ENCODE peak calls at places on chromosomes 2 and 18, in six cellular contexts. N is GM12865, E is mucosa of descending colon, D is AG04450, T is GM13977, U is dorsolateral prefrontal cortex. K is an unnamed sample.

GRCh38 chr2:41867553-41867952 is 180.3 kb upstream of the PKDCC start:
- DNase-seq in N (peak; percentile 12), E (no peak), U (no peak), D (no peak), T (no peak), K (peak; percentile 26)

GRCh38 chr2:159933727-159934049 is 128.7 kb downstream of the PLA2R1 start:
- DNase-seq in D (no peak), E (no peak), U (no peak), N (peak; percentile 80), T (no peak), K (no peak)

GRCh38 chr2:148546270-148546669 is 98.3 kb upstream of the EPC2 start:
- DNase-seq in N (no peak), U (no peak), T (no peak), E (no peak), D (no peak), K (peak; percentile 19)

GRCh38 chr18:23721711-23722479 is 32.6 kb downstream of the LAMA3 start:
- DNase-seq in T (no peak), E (no peak), U (no peak), D (peak; percentile 15), N (no peak), K (peak; percentile 83)

GRCh38 chr2:71743995-71744675 is 290.8 kb downstream of the DYSF start:
- DNase-seq in D (no peak), N (no peak), T (no peak), E (no peak), U (no peak), K (no peak)

GRCh38 chr2:239801404-239802100 is 223.6 kb downstream of the NDUFA10 start:
- DNase-seq in D (no peak), N (no peak), T (no peak), U (peak; percentile 24), E (no peak), K (no peak)

GRCh38 chr2:68660658-68661057 is 17.3 kb downstream of the PROKR1 start:
- DNase-seq in E (no peak), T (no peak), N (no peak), U (no peak), D (no peak), K (no peak)

GRCh38 chr2:191006297-191006696 is 7.7 kb downstream of the STAT1 start:
- DNase-seq in N (no peak), E (no peak), T (no peak), D (no peak), U (no peak), K (no peak)

GRCh38 chr2:1504311-1504750 is 91.1 kb downstream of the TPO start:
- DNase-seq in D (no peak), N (no peak), E (no peak), U (no peak), T (no peak), K (no peak)

GRCh38 chr2:240184198-240184590 is 43.7 kb upstream of the OTOS start:
- DNase-seq in N (no peak), U (no peak), D (no peak), T (no peak), E (no peak), K (no peak)

GRCh38 chr2:240425236-240425615 is 10.2 kb upstream of the GPC1 start:
- DNase-seq in E (no peak), D (no peak), N (no peak), U (no peak), T (no peak), K (no peak)

GRCh38 chr18:76722224-76723061 is 99.9 kb upstream of the ZNF236 start:
- DNase-seq in U (no peak), E (no peak), T (no peak), D (no peak), N (no peak), K (no peak)

GRCh38 chr2:105118960-105119359 is 81.1 kb downstream of the MRPS9 start:
- DNase-seq in U (no peak), E (no peak), N (no peak), D (no peak), T (no peak), K (no peak)
- TF ChIP-seq CTCF in U (no peak), E (no peak), N (no peak), D (peak; percentile 20), T (no peak), K (peak; percentile 45)

DNA sequence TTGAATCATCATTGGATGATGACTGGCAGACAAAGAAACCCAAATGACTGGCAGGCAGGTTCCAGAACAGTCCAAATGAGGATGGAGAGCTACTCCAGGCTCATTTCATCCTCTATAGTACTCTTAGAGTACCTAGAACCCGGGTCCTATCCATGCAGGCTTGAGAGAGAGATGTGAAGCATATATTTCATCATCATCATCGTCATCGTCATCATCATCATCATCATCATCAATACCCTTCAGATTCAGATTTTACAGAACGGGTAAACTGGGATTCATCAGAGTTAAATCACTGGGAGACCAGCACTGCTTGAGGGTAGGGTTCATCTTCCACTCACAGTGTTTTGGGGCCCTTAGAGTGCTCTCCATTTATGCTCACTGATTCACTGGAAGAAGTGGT is 52.3 kb downstream of the PAX8 start:
- DNase-seq in U (no peak), D (no peak), T (no peak), N (no peak), E (no peak), K (no peak)
- TF ChIP-seq CTCF in U (no peak), D (no peak), T (no peak), N (no peak), E (no peak), K (no peak)

GRCh38 chr18:33184918-33185317 is 255.6 kb downstream of the CCDC178 start:
- DNase-seq in E (no peak), N (no peak), U (no peak), T (no peak), D (no peak), K (no peak)
- TF ChIP-seq CTCF in E (no peak), N (no peak), U (no peak), T (no peak), D (no peak), K (no peak)

GRCh38 chr2:73292906-73293533 is 328 bp downstream of the EGR4 start:
- DNase-seq in T (peak; percentile 50), U (no peak), D (no peak), N (no peak), E (no peak), K (no peak)

GRCh38 chr2:73292316-73292905 is 937 bp downstream of the EGR4 start:
- DNase-seq in N (no peak), D (no peak), E (no peak), U (no peak), T (peak; percentile 33), K (no peak)

GRCh38 chr2:73290049-73290839 is 3.1 kb downstream of the EGR4 start:
- DNase-seq in T (peak; percentile 71), D (no peak), N (peak; percentile 71), U (peak; percentile 46), E (peak; percentile 68), K (peak; percentile 39)

GRCh38 chr2:73291093-73291460 is 2.3 kb downstream of the EGR4 start:
- DNase-seq in N (peak; percentile 55), D (no peak), E (peak; percentile 73), U (no peak), T (peak; percentile 79), K (peak; percentile 56)

DNA sequence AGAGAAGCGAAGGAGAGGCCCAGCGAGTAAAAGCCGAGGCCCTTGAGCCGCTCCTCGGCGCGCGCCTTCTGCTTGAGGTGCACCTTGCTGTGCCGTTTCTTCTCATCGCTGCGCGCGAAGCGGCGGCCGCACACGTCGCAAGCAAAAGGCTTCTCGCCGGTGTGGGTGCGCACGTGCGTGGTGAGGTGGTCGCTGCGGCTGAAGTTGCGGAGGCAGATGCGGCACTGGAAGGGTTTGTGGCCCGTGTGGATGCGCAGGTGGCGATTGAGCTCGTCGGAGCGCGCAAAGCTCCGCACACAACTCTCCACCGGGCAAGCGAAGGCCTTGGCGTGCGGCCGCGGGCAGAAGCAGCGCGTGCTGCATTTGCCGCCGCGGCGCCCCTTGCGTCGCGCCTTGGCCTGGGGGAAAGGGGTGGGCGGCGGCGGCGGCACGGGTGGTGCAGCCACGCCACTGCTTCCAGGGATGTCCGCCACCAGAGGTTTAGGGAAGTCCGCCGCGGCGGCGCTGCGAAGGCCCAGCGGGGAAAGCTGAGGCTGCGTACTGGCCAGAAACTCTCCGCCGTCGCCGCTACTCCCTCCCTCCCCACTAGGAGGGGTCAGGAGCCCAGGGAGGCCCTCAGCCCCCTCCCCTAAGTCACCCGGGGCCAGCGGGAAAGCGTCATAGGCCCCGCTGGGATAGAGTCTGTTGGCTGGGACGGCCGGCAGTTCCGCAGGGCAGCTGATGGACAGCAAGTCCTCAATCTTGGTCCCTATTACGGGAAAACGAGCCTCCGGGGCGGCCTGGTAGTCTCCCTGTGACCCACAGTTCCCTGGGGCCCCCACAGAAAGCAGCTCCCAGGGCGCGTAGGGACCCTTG is 1.7 kb downstream of the EGR4 start:
- DNase-seq in N (no peak), U (no peak), E (no peak), D (no peak), T (peak; percentile 46), K (no peak)
- TF ChIP-seq CTCF in N (no peak), U (no peak), E (no peak), D (no peak), T (no peak), K (no peak)

DNA sequence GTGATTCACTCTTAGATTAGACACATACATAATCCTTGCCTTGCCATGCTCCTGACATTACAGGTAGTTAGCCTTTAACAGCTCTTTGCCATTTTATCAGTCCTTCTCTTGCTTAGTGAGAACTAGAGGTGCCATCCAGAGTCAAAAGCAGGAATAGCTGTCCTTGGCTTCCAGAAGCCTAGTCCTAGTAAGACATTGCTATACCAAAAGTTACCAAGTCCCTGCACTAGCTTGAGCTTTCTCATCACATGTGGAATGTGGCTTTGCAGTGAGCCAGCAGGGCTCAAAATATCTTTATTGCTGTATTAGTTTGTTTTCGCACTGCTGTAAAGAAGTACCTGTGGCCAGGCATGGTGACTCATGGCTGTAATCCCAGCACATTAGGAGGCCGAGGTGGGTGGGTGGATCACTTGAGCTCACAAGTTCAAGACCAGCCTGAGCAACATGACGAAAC is 104.7 kb upstream of the NOSTRIN start:
- DNase-seq in E (peak; percentile 67), T (no peak), U (no peak), N (no peak), D (no peak), K (peak; percentile 11)
- TF ChIP-seq CTCF in E (no peak), T (no peak), U (no peak), N (no peak), D (no peak), K (no peak)

GRCh38 chr2:126864861-126865260 is 33.8 kb upstream of the TEX51 start:
- DNase-seq in U (no peak), D (no peak), N (no peak), T (no peak), E (no peak), K (no peak)
- TF ChIP-seq CTCF in U (no peak), D (peak; percentile 34), N (peak; percentile 35), T (peak; percentile 23), E (no peak), K (peak; percentile 14)

GRCh38 chr18:37712776-37713175 is 147.2 kb upstream of the CELF4 start:
- DNase-seq in N (no peak), T (no peak), E (no peak), D (no peak), U (no peak), K (no peak)
- TF ChIP-seq CTCF in N (no peak), T (no peak), E (no peak), D (no peak), U (no peak), K (no peak)

GRCh38 chr2:197515798-197516761 is at the start of gene MOB4:
- DNase-seq in N (peak; percentile 98), U (peak; percentile 84), E (peak; percentile 97), D (peak; percentile 86), T (peak; percentile 95), K (peak; percentile 95)
- TF ChIP-seq CTCF in N (no peak), U (no peak), E (no peak), D (no peak), T (no peak), K (no peak)